ENCODE peak calls at places on chromosomes 11 and 22, in ten cellular contexts. Y, U, Z, C, S, D, O, X, K and W are unnamed samples.

GRCh38 chr22:43974028-43974545 is 18.8 kb downstream of the SAMM50 start:
- DNase-seq in Y (no peak), U (no peak), X (no peak), Z (no peak), O (no peak), S (no peak), C (no peak), D (no peak), K (no peak), W (no peak)

GRCh38 chr11:66970808-66971442 is 4.2 kb upstream of the C11orf86 start:
- DNase-seq in K (no peak), X (peak; percentile 100), S (peak; percentile 99), Z (no peak), O (no peak), D (no peak), C (peak; percentile 76), U (peak; percentile 55), Y (peak; percentile 100), W (peak; percentile 100)

GRCh38 chr11:112744041-112744440 is 217.2 kb upstream of the NCAM1 start:
- DNase-seq in X (no peak), C (no peak), O (no peak), Z (no peak), K (no peak), U (no peak), Y (no peak), D (no peak), S (no peak), W (no peak)

GRCh38 chr11:64534950-64535349 is 56.1 kb upstream of the SLC22A12 start:
- DNase-seq in C (no peak), U (no peak), Y (no peak), O (no peak), D (no peak), Z (no peak), S (no peak), K (no peak), X (no peak), W (no peak)

GRCh38 chr11:47477323-47477722 is 28.4 kb upstream of the RAPSN start:
- DNase-seq in C (no peak), S (peak; percentile 77), K (no peak), D (no peak), Z (no peak), O (no peak), X (peak; percentile 50), U (no peak), Y (no peak), W (no peak)

GRCh38 chr11:134385774-134386565 is 26.1 kb downstream of the B3GAT1 start:
- DNase-seq in D (no peak), X (no peak), C (no peak), Y (no peak), O (peak; percentile 64), U (no peak), K (no peak), S (no peak), Z (no peak), W (no peak)

GRCh38 chr11:69010964-69011623 is 2.0 kb downstream of the MRGPRF start:
- DNase-seq in Y (peak; percentile 73), U (no peak), C (peak; percentile 48), S (peak; percentile 46), O (peak; percentile 23), D (peak; percentile 72), Z (peak; percentile 83), K (peak; percentile 55), X (peak; percentile 74), W (no peak)

GRCh38 chr22:44311855-44312170 is 938 bp downstream of the SHISAL1 start:
- DNase-seq in X (peak; percentile 90), D (no peak), Y (peak; percentile 66), Z (no peak), S (peak; percentile 77), U (no peak), K (no peak), O (no peak), C (no peak), W (peak; percentile 29)

GRCh38 chr11:134579709-134580634 is 167.9 kb upstream of the B3GAT1 start:
- DNase-seq in K (peak; percentile 77), S (no peak), X (no peak), O (peak; percentile 19), Z (no peak), C (no peak), D (no peak), Y (no peak), U (no peak), W (no peak)

GRCh38 chr22:26671317-26672059 is 14.1 kb downstream of the MIAT start:
- DNase-seq in D (no peak), K (peak; percentile 25), S (no peak), Z (peak; percentile 44), C (no peak), X (no peak), U (peak; percentile 23), Y (no peak), O (peak; percentile 34), W (no peak)

DNA sequence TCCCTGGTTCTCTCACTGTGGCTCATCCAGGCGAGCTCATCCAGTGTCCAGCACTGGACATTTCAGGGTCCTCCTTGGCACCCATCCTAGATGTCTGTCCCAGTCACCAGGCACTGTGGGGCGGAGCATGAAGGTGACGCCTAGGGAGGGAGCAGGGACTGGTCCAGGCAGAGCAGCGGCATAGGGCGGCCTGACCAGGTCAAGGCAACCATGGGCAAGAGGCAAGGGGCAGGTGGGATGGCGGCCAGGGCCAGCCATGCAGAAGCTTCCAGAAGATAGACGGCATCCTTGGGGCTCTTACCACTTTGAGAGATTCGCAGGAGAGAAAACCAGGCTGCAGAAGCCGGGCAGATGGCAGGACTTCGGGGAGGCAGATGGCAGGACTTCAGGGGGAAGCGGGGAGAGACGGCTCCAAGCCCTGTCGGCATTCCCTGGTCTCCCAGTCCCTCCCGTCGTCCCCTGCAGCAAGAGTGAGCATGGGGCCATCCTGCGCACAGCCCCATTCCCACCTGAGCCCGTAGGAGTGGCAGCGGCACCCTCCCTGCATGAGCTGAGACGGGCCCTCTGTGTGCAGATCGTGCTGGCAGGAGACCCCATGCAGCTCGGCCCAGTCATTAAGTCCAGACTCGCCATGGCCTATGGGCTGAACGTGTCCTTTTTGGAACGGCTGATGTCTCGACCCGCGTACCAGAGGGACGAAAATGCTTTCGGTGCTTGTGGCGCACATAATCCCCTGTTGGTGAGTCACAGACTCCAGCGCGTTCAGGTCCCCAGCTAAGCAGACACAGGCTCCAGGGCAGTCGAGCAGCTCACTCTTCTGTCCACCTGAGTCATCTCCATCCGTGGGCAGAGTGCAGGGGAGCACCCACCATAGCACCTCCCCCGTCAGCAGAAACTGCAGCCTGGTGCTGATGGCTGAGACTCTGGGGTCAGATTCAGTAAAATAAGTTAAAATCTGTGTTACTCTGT is 20.1 kb upstream of the PANX2 start:
- DNase-seq in Y (no peak), O (no peak), X (no peak), C (no peak), D (no peak), K (no peak), S (no peak), U (no peak), Z (no peak), W (no peak)
- TF ChIP-seq CTCF in Y (no peak), O (no peak), X (no peak), C (no peak), D (no peak), K (no peak), S (no peak), U (no peak), Z (no peak), W (no peak)

GRCh38 chr22:46039531-46039930 is 62.6 kb upstream of the WNT7B start:
- DNase-seq in Z (no peak), U (no peak), Y (no peak), K (no peak), C (no peak), D (no peak), X (no peak), S (no peak), O (no peak), W (no peak)
- H3K4me3 ChIP-seq in Z (no peak overlapping the region), U (no peak overlapping the region), Y (no peak overlapping the region), K (no peak overlapping the region), C (no peak overlapping the region), D (no peak overlapping the region), X (no peak overlapping the region), S (no peak overlapping the region), O (no peak overlapping the region), W (no peak overlapping the region)

DNA sequence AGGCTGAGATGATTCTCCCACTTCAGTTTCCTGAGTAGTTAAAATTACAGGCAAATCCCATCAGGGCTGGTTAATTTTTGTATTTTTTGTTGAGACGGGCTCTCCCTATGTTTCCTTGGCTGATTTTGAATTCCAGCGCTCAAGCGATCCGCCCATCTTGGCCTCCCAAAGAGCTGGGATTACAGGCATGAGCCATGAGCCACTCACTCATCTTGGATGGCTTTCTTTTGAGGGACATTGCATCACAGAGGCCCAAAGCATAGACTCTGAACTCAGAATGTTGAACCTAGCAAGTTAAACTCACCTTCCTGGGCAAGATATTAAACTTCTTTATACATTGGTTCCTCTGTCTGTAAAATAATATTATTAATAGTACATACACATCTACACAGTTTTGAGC is 762 bp upstream of the CARD16 start:
- DNase-seq in D (no peak), C (no peak), O (no peak), Y (no peak), K (no peak), X (peak; percentile 11), U (no peak), Z (no peak), S (no peak), W (no peak)
- TF ChIP-seq CTCF in D (no peak), C (no peak), O (no peak), Y (no peak), K (no peak), X (no peak), U (no peak), Z (no peak), S (no peak), W (no peak)

DNA sequence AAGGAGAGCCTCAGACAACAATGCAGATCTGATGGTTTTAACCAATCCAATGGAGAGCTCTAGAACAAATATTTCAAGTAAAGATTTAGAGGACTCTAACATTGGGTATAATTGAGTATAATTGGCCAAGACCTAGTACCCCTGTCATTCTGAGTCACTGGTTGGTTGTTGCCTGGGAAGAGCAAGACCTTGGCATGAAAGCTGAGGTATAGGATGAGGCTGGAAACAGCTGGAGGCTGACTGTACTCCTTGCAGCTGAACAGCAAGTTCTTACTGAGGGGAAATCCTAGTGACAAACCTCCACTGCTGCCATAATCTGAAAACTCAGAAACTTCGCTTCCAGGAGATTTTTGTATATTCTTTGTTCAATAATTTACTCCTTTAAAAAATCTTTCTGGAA is 54.3 kb upstream of the MUC15 start:
- DNase-seq in Z (no peak), C (no peak), U (no peak), D (no peak), X (peak; percentile 27), K (no peak), S (peak; percentile 2), Y (peak; percentile 22), O (no peak), W (no peak)
- H3K4me3 ChIP-seq in Z (no peak overlapping the region), C (no peak overlapping the region), U (no peak overlapping the region), D (no peak overlapping the region), X (no peak overlapping the region), K (no peak overlapping the region), S (no peak overlapping the region), Y (no peak overlapping the region), O (no peak overlapping the region), W (no peak overlapping the region)

DNA sequence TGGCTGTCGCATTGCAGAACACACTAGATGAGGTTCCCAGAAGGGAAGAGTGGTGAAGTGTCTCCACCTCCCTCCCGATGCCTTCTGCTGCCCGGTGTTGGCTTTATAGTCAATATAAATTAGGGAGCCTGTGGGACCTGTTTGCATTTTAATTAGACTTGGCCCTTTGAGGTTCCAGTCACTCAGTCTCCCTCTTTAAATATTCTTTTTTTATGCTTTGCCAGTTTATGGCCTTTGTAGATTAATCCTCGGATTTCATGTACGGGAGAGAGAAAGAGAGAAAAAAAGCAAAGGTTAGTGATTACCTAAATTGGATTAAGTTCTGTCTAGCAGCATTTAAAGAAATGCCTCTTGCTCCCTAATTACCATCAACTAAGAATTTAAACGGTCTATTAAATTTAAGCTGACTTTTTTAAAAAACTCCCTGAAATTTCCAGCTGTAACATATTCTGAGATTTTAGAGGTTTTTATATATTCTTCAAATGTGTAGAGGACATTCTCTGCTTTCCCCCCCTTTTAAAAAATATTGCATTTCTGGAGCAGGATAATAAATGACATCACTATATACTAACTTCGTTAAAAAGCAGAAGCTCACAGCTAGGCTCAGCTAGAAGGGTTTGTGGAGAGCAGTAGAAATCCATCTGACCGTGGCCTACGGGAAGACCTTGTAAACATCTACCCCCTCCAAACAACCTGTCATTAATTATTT is 84.4 kb downstream of the PRR5L start:
- DNase-seq in O (no peak), X (no peak), C (no peak), K (no peak), Y (no peak), D (no peak), U (no peak), S (no peak), Z (no peak), W (no peak)
- TF ChIP-seq CTCF in O (no peak), X (no peak), C (no peak), K (no peak), Y (no peak), D (no peak), U (no peak), S (no peak), Z (no peak), W (no peak)